ENCODE peak calls at places on chromosomes 1 and 21, in six cellular contexts. O is PC-9, U is OCI-LY7, R is GM23338, W is Karpas-422, D is PC-3. I is an unnamed sample. For H3K9me2, the result is how much of the 10 kb centered on the place peaks cover.

GRCh38 chr1:46798820-46799219 is at the start of gene CYP4B1:
- DNase-seq in O (no peak), U (no peak), R (no peak), W (no peak), D (no peak), I (no peak)

GRCh38 chr1:7379445-7379971 is 391.6 kb upstream of the VAMP3 start:
- DNase-seq in O (no peak), U (no peak), R (peak), W (no peak), D (peak), I (peak)

GRCh38 chr1:228646717-228647522 is 88.4 kb upstream of the RHOU start:
- DNase-seq in O (no peak), U (peak), R (peak), W (peak), D (peak), I (peak)

GRCh38 chr1:90176530-90176929 is 181.6 kb downstream of the ZNF326 start:
- DNase-seq in O (peak), U (no peak), R (peak), W (no peak), D (no peak), I (no peak)

GRCh38 chr21:34148826-34149558 is 75.6 kb downstream of the MRPS6 start:
- DNase-seq in O (no peak), U (no peak), R (no peak), W (no peak), D (no peak), I (no peak)

GRCh38 chr1:4585216-4585615 is 69.2 kb upstream of the AJAP1 start:
- DNase-seq in O (no peak), U (peak), R (peak), W (peak), D (peak), I (no peak)

GRCh38 chr1:196535727-196536126 is 72.5 kb downstream of the KCNT2 start:
- DNase-seq in O (no peak), U (peak), R (peak), W (peak), D (peak), I (peak)

GRCh38 chr1:94169126-94169525 is 48.2 kb upstream of the ABCA4 start:
- DNase-seq in O (no peak), U (no peak), R (no peak), W (no peak), D (no peak), I (no peak)

GRCh38 chr1:186183219-186183618 is 191.8 kb downstream of the TPR start:
- DNase-seq in O (peak), U (no peak), R (no peak), W (no peak), D (peak), I (peak)

GRCh38 chr1:112882271-112882744 is 73.7 kb downstream of the SLC16A1 start:
- DNase-seq in O (no peak), U (no peak), R (no peak), W (no peak), D (no peak), I (peak)
- H3K4me2 ChIP-seq in O (no peak), U (no peak), R (no peak), W (no peak), D (no peak), I (peak)

GRCh38 chr1:111141245-111141644 is 1.2 kb downstream of the CEPT1 start:
- DNase-seq in O (no peak), U (no peak), R (no peak), W (no peak), D (no peak), I (no peak)
- H3K4me3 ChIP-seq in O (peak), U (peak), R (peak), W (peak), D (peak), I (peak)

DNA sequence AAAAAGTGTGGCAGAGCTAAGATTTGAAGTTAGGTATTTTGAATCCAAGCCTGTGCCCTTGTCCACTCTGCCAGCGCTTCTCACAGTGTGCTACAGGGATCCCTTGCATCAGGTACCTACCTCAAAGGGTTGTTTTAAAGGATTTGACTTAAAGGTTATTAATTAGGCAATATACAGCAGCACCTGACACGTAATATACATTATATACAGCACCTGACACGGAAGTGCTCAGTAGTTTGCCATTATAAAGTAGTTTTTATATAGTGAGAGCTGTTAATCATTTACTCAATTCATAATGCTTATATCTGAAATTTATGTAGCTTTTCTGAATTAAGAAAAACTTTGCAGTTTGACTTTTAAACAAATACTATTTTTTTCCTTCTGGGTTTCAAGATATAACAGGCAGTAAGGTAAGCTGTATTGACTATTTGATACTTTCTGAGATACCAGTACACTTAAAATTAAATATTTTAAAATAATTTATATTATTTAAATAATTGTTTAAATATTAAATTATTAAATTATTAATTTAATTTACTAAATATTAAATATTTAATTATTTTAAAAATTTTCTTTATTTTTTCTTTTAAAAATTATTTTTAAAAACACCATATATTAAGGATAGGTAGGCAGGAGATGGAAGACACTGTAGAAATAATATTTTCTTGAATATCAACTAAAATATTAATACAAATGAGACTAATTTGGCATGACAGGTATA is 33.4 kb downstream of the TSNAX start:
- DNase-seq in O (no peak), U (no peak), R (no peak), W (no peak), D (no peak), I (no peak)
- H3K9me2 ChIP-seq in O (under half), U (under half), R (under half), W (under half), D (under half), I (under half)

GRCh38 chr1:170696591-170697337 is 32.8 kb downstream of the PRRX1 start:
- DNase-seq in O (no peak), U (no peak), R (no peak), W (no peak), D (no peak), I (no peak)
- H3K4me2 ChIP-seq in O (no peak), U (no peak), R (no peak), W (no peak), D (no peak), I (peak)

DNA sequence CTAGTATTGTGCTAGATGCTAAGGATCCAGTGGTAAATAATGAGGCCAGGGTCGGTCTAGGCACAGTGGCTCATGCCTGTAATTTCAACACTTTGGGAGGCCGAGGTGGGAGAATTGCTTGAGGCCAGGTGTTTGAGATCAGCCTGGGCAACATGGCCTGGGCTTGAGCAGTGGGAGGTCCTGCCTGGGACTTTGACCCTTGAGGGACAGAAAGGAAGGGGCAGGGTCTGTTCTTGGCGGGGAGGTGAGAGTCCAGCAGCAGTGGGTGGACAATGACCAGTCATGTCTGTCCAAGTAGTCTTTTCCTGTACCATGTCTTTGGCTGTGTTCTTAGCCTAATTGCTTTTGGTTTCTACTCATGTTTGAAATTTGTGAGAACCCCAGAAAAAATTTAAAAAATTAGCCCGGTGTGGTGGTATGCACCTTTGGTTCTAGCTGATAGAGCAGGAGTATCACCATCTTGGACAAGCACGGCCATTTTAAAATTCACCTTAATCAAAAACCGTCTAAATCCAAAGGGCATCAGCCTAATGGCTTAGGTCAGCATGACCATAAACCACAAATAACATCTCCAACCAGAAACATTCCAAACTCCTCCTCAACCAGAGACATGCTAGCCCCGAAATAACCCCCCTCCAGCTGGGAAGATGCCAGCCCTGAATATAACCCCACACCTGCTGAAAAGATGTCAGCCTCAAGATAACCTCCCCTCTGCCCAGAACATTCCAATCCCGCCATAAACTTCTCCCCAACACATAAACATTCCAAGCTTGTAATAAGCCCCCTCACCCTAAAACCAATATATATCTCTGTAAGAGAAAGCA is 6.8 kb upstream of the AK2 start:
- DNase-seq in O (no peak), U (no peak), R (no peak), W (no peak), D (no peak), I (no peak)
- H3K4me3 ChIP-seq in O (no peak), U (no peak), R (no peak), W (no peak), D (no peak), I (no peak)

DNA sequence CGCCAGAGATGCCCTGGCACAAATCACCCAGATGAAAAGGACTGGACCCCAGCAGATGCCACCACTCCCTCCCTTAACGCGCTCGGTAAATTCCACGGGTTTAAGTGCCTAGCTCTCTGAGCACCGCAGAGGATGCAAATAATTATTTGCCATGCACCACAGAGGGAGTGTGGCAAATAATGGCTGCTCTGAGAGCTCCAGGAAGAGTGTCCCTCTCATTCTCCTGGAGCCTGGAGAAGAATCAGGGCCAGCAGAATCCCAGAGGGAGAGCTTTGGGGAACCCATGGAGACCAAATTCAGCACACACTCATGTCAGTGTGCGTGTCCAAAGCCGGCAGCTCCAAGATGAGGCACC is 667 bp downstream of the HHIPL2 start:
- DNase-seq in O (no peak), U (no peak), R (no peak), W (no peak), D (no peak), I (no peak)
- H3K9me2 ChIP-seq in O (under half), U (under half), R (under half), W (under half), D (under half), I (under half)

DNA sequence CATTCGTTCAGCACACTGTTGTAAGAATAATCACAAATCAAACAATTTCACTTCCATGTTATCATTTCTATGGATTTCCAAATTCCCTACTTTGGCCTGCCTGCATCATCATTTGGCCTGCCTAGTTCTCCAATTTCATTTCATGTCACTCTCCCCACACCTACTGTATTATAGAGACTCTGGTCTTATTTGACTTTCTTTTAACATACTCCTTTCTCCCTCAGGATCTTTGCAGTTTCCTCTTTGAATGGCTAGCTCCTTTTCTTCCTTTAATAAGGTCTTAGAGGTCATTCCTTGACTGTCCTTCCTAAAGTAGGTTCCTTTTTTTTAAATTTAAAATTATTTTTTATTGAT is 36.3 kb upstream of the PODN start:
- DNase-seq in O (no peak), U (no peak), R (no peak), W (no peak), D (no peak), I (no peak)
- H3K4me2 ChIP-seq in O (no peak), U (no peak), R (no peak), W (no peak), D (no peak), I (peak)

DNA sequence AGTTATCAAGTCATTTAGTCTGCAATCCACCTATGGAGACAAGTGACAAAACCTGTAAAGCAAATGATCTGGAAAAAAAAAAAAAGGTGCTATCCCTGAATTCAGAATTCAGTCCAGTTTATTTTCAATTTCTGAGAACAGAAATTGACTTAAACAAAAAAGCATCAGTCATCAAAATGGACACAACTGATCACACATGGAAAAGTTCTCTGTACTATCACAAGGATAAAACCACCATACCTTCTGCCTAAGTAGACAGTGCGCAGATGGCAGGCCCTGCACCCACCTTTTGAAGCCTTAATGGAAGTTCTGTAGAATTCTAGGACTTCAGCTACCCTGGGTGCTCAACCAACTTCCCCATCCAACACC is 3.5 kb downstream of the PABPC4 start:
- DNase-seq in O (no peak), U (no peak), R (no peak), W (no peak), D (no peak), I (no peak)
- H3K4me3 ChIP-seq in O (peak), U (peak), R (peak), W (no peak), D (peak), I (peak)